ENCODE peak calls at places on chromosomes 16 and 17, in nine cellular contexts. Y is astrocyte of the spinal cord, B is neural progenitor cell, D is stomach, L is left ventricle myocardium inferior, P is right atrium auricular region, V is sigmoid colon, U is right lobe of liver, X is GM20000. Z is an unnamed sample.

GRCh38 chr17:59425085-59425901 is 93.8 kb downstream of the YPEL2 start:
- DNase-seq in L (peak), D (no peak), U (peak), P (peak), V (peak), B (no peak), Y (peak), X (no peak), Z (no peak)

GRCh38 chr16:29699324-29700219 is 20.6 kb downstream of the QPRT start:
- DNase-seq in U (no peak), P (no peak), B (no peak), Y (no peak), D (no peak), L (no peak), V (no peak), X (no peak), Z (peak)

GRCh38 chr16:24511174-24511573 is 28.2 kb upstream of the RBBP6 start:
- DNase-seq in X (no peak), V (no peak), L (no peak), B (no peak), Y (no peak), P (no peak), D (no peak), U (no peak), Z (no peak)

GRCh38 chr17:603405-604193 is 111.0 kb downstream of the VPS53 start:
- DNase-seq in B (no peak), V (no peak), L (no peak), Y (no peak), U (no peak), P (no peak), X (no peak), D (no peak), Z (no peak)

GRCh38 chr17:30095507-30096244 is 20.9 kb upstream of the NSRP1 start:
- DNase-seq in D (no peak), U (no peak), X (peak), V (no peak), B (peak), L (no peak), Y (peak), P (no peak), Z (no peak)

GRCh38 chr17:17843096-17843495 is 6.3 kb upstream of the SREBF1 start:
- DNase-seq in D (no peak), X (no peak), L (no peak), U (no peak), V (no peak), Y (no peak), P (no peak), B (no peak), Z (no peak)

GRCh38 chr17:74754832-74755231 is 6.4 kb downstream of the NHERF1 start:
- DNase-seq in L (no peak), B (no peak), X (no peak), D (no peak), P (no peak), U (no peak), Y (no peak), V (no peak), Z (no peak)

GRCh38 chr16:47204736-47205499 is 61.2 kb upstream of the NETO2 start:
- DNase-seq in U (no peak), Y (no peak), L (no peak), P (no peak), B (peak), V (no peak), X (no peak), D (no peak), Z (no peak)

GRCh38 chr17:47243737-47244598 is 9.7 kb upstream of the ITGB3 start:
- DNase-seq in V (no peak), L (no peak), P (no peak), D (no peak), B (no peak), U (no peak), X (no peak), Y (no peak), Z (no peak)

GRCh38 chr17:44774271-44775135 is 15.7 kb downstream of the ADAM11 start:
- DNase-seq in U (peak), P (peak), D (peak), V (peak), X (peak), L (peak), Y (peak), B (peak), Z (peak)

GRCh38 chr17:63431939-63432804 is 13.9 kb downstream of the CYB561 start:
- DNase-seq in L (no peak), X (no peak), U (peak), Y (peak), B (no peak), V (no peak), D (no peak), P (no peak), Z (peak)

GRCh38 chr17:9644910-9645751 is at the start of gene USP43:
- DNase-seq in B (peak), X (peak), Y (no peak), U (peak), L (no peak), P (no peak), V (no peak), D (peak), Z (no peak)

GRCh38 chr17:38603786-38604478 is 1.8 kb downstream of the SRCIN1 start:
- DNase-seq in P (no peak), D (no peak), B (no peak), L (no peak), U (no peak), X (no peak), Y (no peak), V (no peak), Z (no peak)

GRCh38 chr17:38605852-38606645 is at the start of gene SRCIN1:
- DNase-seq in V (peak), X (peak), B (peak), U (no peak), Y (no peak), D (peak), L (peak), P (no peak), Z (no peak)

GRCh38 chr17:38602862-38603785 is 2.6 kb downstream of the SRCIN1 start:
- DNase-seq in V (no peak), P (no peak), B (peak), L (no peak), X (no peak), D (no peak), U (no peak), Y (no peak), Z (no peak)

GRCh38 chr17:38605230-38605851 is 411 bp downstream of the SRCIN1 start:
- DNase-seq in D (no peak), V (no peak), P (no peak), B (peak), Y (no peak), X (peak), L (no peak), U (no peak), Z (no peak)

DNA sequence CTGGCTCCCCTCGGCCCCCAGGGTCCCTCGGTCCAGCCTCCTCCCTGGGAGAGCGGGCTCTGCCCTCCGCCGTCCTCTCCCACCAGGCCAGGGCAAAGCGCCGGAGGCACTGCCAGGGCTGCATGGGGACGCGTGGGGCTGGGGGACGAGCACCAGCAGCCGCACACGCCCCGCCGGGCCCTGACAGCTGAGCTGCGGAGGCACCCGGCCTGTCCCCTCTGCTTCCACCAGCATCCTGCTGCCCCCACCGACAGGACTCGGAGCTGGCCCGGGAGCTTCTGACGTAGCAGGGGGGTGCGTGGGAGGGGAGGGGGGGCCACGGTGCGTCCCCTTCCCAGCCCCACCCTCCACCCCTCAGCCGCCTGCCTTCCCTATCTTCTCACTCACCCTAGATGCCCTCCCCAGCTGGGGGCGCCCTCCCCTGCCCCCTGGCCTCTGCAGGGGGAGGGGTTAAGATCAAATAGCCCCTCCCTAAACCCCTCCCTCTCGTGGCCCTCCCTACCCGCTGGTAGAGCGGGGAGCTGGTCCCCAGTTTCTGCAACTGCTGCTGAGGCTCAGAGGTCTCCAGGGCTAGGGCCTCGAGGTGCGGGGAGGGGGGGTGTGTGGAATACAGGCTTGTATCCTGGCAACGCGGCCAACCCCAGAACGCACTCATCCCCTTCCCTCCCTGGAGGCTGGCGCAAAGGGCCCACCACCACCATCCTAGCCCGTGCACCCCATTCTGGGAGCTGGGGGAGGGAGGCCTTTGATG is 1.1 kb downstream of the SRCIN1 start:
- DNase-seq in X (peak), B (peak), Y (no peak), U (no peak), V (no peak), P (no peak), L (no peak), D (no peak), Z (no peak)
- TF ChIP-seq CTCF in X (no peak), B (peak), Y (no peak), U (no peak), V (no peak), P (no peak), L (no peak), D (no peak), Z (peak)

GRCh38 chr16:48865511-48865910 is 255.5 kb upstream of the N4BP1 start:
- DNase-seq in V (no peak), B (no peak), Y (no peak), X (no peak), L (no peak), P (no peak), U (no peak), D (no peak), Z (no peak)

GRCh38 chr16:48860341-48860740 is 250.4 kb upstream of the N4BP1 start:
- DNase-seq in U (no peak), X (no peak), V (no peak), B (no peak), Y (no peak), P (no peak), L (no peak), D (no peak), Z (no peak)

GRCh38 chr16:48864055-48864454 is 254.1 kb upstream of the N4BP1 start:
- DNase-seq in Y (no peak), D (no peak), U (no peak), P (no peak), L (no peak), B (no peak), X (no peak), V (no peak), Z (no peak)

DNA sequence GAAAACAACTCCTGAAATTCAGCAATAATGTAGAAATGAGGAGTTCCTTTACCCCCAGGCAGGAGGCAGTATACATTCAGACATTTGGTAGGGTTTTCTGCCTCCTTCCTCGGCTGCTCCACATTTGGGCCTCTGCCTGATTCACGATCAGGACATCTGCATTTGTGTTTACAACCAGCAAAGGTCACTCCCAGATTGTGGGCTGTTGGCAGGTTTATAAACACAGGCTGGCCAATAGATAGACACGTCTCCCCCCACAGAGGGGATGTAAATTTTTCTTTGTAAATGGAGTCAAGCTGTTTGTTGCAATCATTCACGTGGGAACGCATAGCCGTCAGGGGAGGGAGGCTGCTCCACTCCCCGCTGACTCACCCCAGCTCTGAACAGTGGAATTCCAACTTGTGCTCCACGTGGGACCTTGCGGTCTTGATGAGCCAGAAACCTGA is 252.1 kb upstream of the N4BP1 start:
- DNase-seq in D (no peak), B (peak), P (no peak), L (no peak), U (no peak), V (no peak), X (no peak), Y (peak), Z (no peak)
- TF ChIP-seq CTCF in D (no peak), B (peak), P (no peak), L (no peak), U (no peak), V (peak), X (no peak), Y (no peak), Z (no peak)

GRCh38 chr16:85798283-85798776 is 1.0 kb downstream of the EMC8 start:
- DNase-seq in B (peak), D (no peak), X (no peak), Y (no peak), L (no peak), P (no peak), V (no peak), U (no peak), Z (no peak)

GRCh38 chr16:85794696-85795095 is 4.6 kb downstream of the EMC8 start:
- DNase-seq in L (no peak), P (no peak), D (no peak), X (no peak), Y (no peak), B (no peak), V (no peak), U (no peak), Z (no peak)

GRCh38 chr16:85798901-85799496 is 345 bp downstream of the EMC8 start:
- DNase-seq in L (no peak), X (peak), V (no peak), U (peak), D (no peak), Y (no peak), B (no peak), P (no peak), Z (no peak)

GRCh38 chr16:85796152-85796551 is 3.2 kb downstream of the EMC8 start:
- DNase-seq in D (no peak), U (no peak), X (no peak), P (no peak), V (no peak), L (no peak), B (no peak), Y (no peak), Z (no peak)

DNA sequence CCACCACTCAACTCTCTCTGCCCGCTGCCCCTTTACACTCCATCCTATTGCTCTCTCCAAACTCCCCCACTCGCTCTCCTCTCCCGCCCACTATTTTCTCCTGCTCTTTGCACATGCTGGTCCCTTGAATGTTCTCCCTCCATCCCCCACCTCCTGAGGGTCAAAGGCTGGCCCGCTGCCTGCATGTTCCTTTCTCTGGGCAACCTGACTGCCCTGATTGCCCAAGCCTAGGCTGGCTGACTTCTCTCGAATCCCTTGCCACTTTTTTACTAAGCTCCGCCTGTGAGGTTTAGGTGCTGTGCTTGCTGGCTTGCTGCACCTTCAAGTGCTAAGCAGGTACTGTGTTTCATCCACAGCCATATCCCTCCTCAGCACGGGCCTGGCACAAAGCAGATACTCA is 2.7 kb downstream of the EMC8 start:
- DNase-seq in X (no peak), L (no peak), B (no peak), Y (no peak), U (no peak), V (no peak), D (no peak), P (no peak), Z (no peak)
- TF ChIP-seq CTCF in X (no peak), L (no peak), B (no peak), Y (no peak), U (no peak), V (no peak), D (no peak), P (no peak), Z (no peak)

GRCh38 chr16:2919511-2920255 is 8.0 kb downstream of the FLYWCH1 start:
- DNase-seq in U (no peak), D (peak), Y (peak), B (peak), L (no peak), X (peak), P (peak), V (peak), Z (no peak)
- TF ChIP-seq CTCF in U (peak), D (no peak), Y (peak), B (peak), L (peak), X (peak), P (peak), V (peak), Z (peak)

GRCh38 chr16:52069866-52070265 is 477.1 kb downstream of the TOX3 start:
- DNase-seq in V (no peak), P (no peak), L (no peak), X (no peak), Y (peak), U (no peak), D (no peak), B (peak), Z (no peak)
- TF ChIP-seq CTCF in V (no peak), P (peak), L (peak), X (no peak), Y (peak), U (peak), D (no peak), B (peak), Z (peak)